ENCODE peak calls at places on chromosomes 1 and 21, in four cellular contexts. S is tibial nerve, Y is fibroblast of lung, V is mesendoderm. J is an unnamed sample. For H3K4me1, the result is how much of the 10 kb centered on the place peaks cover.

GRCh38 chr1:222546091-222546490 is 1.8 kb downstream of the HHIPL2 start:
- DNase-seq in S (no peak), Y (no peak), V (no peak), J (no peak)

GRCh38 chr1:64133036-64133435 is 70.4 kb upstream of the UBE2U start:
- DNase-seq in S (no peak), Y (peak), V (no peak), J (no peak)

GRCh38 chr21:35559128-35559831 is 501.0 kb downstream of the SETD4 start:
- DNase-seq in S (no peak), Y (peak), V (no peak), J (no peak)

GRCh38 chr21:18023099-18023498 is 203.9 kb upstream of the C21orf91 start:
- DNase-seq in S (no peak), Y (no peak), V (peak), J (no peak)

GRCh38 chr1:3156936-3157335 is 87.9 kb downstream of the PRDM16 start:
- DNase-seq in S (no peak), Y (no peak), V (no peak), J (no peak)

GRCh38 chr1:52460686-52461085 is 56.3 kb downstream of the PRPF38A start:
- DNase-seq in S (no peak), Y (no peak), V (no peak), J (no peak)

GRCh38 chr1:30185313-30185712 is 538.1 kb downstream of the MATN1 start:
- DNase-seq in S (no peak), Y (no peak), V (no peak), J (no peak)

GRCh38 chr21:25513810-25514209 is 93.5 kb downstream of the MRPL39 start:
- DNase-seq in S (no peak), Y (no peak), V (no peak), J (no peak)

GRCh38 chr1:216750031-216750627 is 26.9 kb upstream of the ESRRG start:
- DNase-seq in S (no peak), Y (peak), V (peak), J (no peak)

GRCh38 chr1:87592156-87592555 is 263.5 kb downstream of the LMO4 start:
- DNase-seq in S (no peak), Y (no peak), V (no peak), J (no peak)

GRCh38 chr1:94050263-94050662 is 70.7 kb downstream of the ABCA4 start:
- DNase-seq in S (no peak), Y (no peak), V (no peak), J (no peak)

GRCh38 chr1:67612690-67613322 is 72.2 kb upstream of the GADD45A start:
- DNase-seq in S (no peak), Y (no peak), V (no peak), J (peak)
- H3K27ac ChIP-seq in S (no peak), Y (no peak), V (no peak), J (no peak)

DNA sequence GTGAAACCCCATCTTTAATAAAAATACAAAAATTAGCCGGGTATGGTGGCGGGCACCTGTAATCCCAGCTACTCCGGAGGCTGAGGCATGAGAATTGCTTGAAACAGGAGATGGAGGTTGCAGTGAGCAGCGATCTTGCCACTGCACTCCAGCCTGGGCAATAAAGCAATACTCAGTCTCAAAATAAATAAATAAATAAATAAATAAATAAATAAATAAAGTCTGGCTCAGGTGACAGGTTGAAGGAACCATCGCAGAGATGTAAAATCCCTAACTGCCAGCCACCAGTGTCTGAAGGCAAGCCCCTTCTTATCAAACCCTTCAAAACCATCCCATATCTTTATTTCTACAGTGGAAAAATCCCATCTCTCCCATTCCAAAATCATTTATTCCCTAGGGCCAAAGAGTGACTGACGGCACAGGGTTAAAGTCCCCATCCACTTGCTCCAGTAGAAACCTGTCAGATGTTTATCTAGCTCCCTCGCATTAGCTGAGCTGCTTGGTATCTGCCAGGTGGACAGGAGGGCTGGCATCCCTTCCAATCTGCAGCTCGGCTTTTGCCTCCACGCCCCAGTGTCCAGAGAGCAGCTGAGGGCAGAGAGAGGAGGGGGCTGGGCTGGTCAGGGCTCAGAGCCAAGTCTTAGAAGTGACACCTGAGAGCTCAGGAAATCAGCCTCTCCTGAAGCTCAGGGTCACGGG is 5.0 kb downstream of the CSRP1 start:
- DNase-seq in S (no peak), Y (no peak), V (no peak), J (no peak)
- H3K4me1 ChIP-seq in S (half or more), Y (under half), V (under half), J (half or more)

GRCh38 chr1:67721112-67721511 is 36.1 kb downstream of the GADD45A start:
- DNase-seq in S (no peak), Y (no peak), V (peak), J (no peak)
- H3K27ac ChIP-seq in S (no peak), Y (no peak), V (no peak), J (no peak)

GRCh38 chr1:235741294-235741693 is 91.7 kb upstream of the GNG4 start:
- DNase-seq in S (no peak), Y (peak), V (peak), J (no peak)
- H3K4me1 ChIP-seq in S (under half), Y (under half), V (under half), J (under half)

GRCh38 chr21:37787456-37787855 is 128.8 kb downstream of the KCNJ6 start:
- DNase-seq in S (no peak), Y (peak), V (peak), J (no peak)
- H3K27ac ChIP-seq in S (no peak), Y (peak), V (no peak), J (no peak)

DNA sequence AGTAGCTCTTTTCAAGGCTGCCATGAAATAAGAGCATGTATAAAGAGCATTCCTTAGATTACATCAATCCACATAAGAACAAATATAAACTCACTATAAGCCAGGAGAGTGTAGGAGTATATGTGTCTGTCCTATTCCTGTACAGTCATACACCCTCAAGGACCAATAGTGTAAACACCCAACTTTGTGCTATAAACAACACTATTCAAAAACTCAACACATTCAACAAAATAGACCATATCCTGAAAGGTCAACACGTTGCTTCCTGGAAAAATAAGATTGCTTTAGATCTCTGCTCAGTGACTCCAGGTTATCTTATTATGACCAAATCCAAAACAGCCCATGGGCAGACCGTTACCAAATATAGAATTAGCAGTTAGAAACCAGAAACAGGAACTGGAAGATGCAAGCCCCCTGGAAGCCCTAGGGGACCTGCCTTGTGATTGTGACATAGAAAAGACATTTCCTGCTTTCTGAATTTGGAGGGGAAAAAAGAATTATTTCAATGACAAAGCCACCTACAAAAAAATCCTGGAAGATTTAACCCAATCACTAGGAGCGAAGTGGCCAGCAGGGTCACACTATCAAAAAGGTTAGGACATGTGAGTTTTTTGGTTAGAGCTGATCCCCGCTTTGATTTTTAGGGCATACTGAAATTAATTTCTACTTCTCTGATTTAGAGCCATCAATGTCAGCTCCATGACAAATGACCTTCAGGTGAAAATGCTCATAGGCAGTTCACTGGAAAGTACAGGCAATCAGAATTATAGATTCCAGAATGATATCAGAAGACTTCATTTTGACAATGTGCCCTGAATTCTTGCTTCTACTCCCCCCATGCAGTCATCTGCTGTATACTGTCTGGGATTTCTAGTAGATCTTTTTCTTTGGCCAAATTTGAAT is 59.9 kb downstream of the LRRC8C start:
- DNase-seq in S (no peak), Y (no peak), V (no peak), J (no peak)
- H3K4me1 ChIP-seq in S (under half), Y (under half), V (under half), J (half or more)

DNA sequence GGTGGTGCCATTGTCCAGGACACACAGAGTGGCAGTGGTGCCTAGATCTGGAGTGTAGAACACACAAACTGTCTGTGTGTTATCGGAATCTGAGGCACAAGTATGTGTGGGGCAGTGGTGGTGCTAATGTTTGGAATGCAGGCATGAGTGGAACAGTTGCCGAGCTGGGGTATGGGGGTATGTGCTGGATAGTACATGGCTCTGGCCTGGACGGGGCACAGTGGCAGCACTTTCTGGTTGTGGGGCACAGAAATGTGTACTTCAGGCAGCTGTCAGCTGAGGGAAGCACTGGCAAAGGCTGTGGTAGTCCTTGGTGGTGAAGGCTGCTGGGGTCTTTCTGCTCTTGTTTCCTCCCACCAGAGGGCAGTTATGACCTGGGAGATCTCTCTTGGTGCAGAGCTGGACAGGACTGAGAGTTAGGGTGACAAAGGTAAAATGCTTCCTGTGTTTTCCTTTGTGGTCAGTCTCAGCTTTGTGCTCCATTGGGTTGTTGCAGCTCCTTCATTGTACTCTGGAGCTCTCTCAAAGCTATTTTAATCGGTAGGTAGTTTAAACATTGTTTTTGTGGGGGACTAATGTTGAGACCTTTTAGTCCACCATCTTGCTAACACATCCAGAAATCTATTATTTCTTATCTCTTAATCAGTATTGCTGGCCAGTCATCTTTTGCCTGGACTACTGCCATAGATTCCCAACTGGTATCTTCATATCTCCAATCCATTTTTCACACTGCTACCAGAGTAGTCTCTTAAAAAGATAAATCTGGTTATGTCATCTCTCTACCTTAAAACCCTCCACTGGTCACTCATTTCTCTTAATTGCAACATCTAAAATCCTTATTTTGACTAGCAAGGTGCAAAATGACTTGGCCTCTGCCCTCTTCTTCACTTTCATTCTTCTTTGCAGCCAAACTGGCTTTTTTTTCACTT is 83.9 kb upstream of the NBPF4 start:
- DNase-seq in S (no peak), Y (no peak), V (peak), J (no peak)
- H3K27ac ChIP-seq in S (no peak), Y (no peak), V (no peak), J (no peak)

GRCh38 chr1:97337250-97338030 is 583.4 kb downstream of the DPYD start:
- DNase-seq in S (no peak), Y (no peak), V (no peak), J (no peak)
- H3K4me1 ChIP-seq in S (under half), Y (under half), V (under half), J (under half)